ENCODE peak calls at places on chromosomes 16 and 17, in five cellular contexts. One of them, this sample, is unnamed.

GRCh38 chr17:27520571-27521185 is 64.4 kb downstream of the KSR1 start:
- DNase-seq in MM.1S: no peak
- DNase-seq in SK-N-SH: no peak
- DNase-seq in neural progenitor cell: peak
- DNase-seq in HCT116: no peak
- DNase-seq in this sample: no peak

GRCh38 chr17:64345691-64346376 is 44.8 kb downstream of the PECAM1 start:
- DNase-seq in HCT116: no peak
- DNase-seq in neural progenitor cell: no peak
- DNase-seq in SK-N-SH: no peak
- DNase-seq in MM.1S: no peak
- DNase-seq in this sample: no peak

GRCh38 chr17:71460943-71461342 is 659.9 kb upstream of the SOX9 start:
- DNase-seq in MM.1S: no peak
- DNase-seq in neural progenitor cell: peak
- DNase-seq in SK-N-SH: no peak
- DNase-seq in HCT116: peak
- DNase-seq in this sample: peak

GRCh38 chr16:46996952-46997458 is 23.5 kb upstream of the DNAJA2 start:
- DNase-seq in MM.1S: no peak
- DNase-seq in SK-N-SH: no peak
- DNase-seq in neural progenitor cell: no peak
- DNase-seq in HCT116: no peak
- DNase-seq in this sample: no peak

GRCh38 chr17:55540414-55541091 is 29.3 kb upstream of the SMIM36 start:
- DNase-seq in MM.1S: no peak
- DNase-seq in SK-N-SH: no peak
- DNase-seq in HCT116: no peak
- DNase-seq in neural progenitor cell: no peak
- DNase-seq in this sample: peak

GRCh38 chr17:51869387-51869786 is 289.1 kb downstream of the CA10 start:
- DNase-seq in MM.1S: peak
- DNase-seq in HCT116: no peak
- DNase-seq in SK-N-SH: no peak
- DNase-seq in neural progenitor cell: peak
- DNase-seq in this sample: peak

GRCh38 chr17:66240630-66241029 is 11.4 kb upstream of the APOH start:
- DNase-seq in MM.1S: no peak
- DNase-seq in neural progenitor cell: no peak
- DNase-seq in SK-N-SH: no peak
- DNase-seq in HCT116: no peak
- DNase-seq in this sample: peak

GRCh38 chr16:6279261-6279660 is 1053.4 kb upstream of the RBFOX1 start:
- DNase-seq in MM.1S: no peak
- DNase-seq in neural progenitor cell: peak
- DNase-seq in SK-N-SH: no peak
- DNase-seq in HCT116: no peak
- DNase-seq in this sample: no peak

GRCh38 chr17:36545093-36545464 is 360 bp downstream of the GGNBP2 start:
- DNase-seq in MM.1S: no peak
- DNase-seq in SK-N-SH: no peak
- DNase-seq in HCT116: no peak
- DNase-seq in neural progenitor cell: no peak
- DNase-seq in this sample: no peak

GRCh38 chr16:27430923-27431484 is 29.0 kb downstream of the IL21R start:
- DNase-seq in neural progenitor cell: no peak
- DNase-seq in SK-N-SH: no peak
- DNase-seq in MM.1S: no peak
- DNase-seq in HCT116: no peak
- DNase-seq in this sample: no peak

GRCh38 chr16:84804326-84804725 is 15.5 kb upstream of the CRISPLD2 start:
- DNase-seq in HCT116: no peak
- DNase-seq in SK-N-SH: no peak
- DNase-seq in neural progenitor cell: no peak
- DNase-seq in MM.1S: no peak
- DNase-seq in this sample: no peak

GRCh38 chr16:12542818-12543699 is 260.6 kb downstream of the CPPED1 start:
- DNase-seq in SK-N-SH: no peak
- DNase-seq in HCT116: no peak
- DNase-seq in neural progenitor cell: no peak
- DNase-seq in MM.1S: no peak
- DNase-seq in this sample: no peak

GRCh38 chr16:60641067-60641466 is 1395.2 kb downstream of the CDH8 start:
- DNase-seq in neural progenitor cell: no peak
- DNase-seq in SK-N-SH: no peak
- DNase-seq in HCT116: no peak
- DNase-seq in MM.1S: no peak
- DNase-seq in this sample: no peak

GRCh38 chr17:2279707-2280106 is 23.9 kb downstream of the SMG6 start:
- DNase-seq in neural progenitor cell: no peak
- DNase-seq in HCT116: no peak
- DNase-seq in SK-N-SH: no peak
- DNase-seq in MM.1S: no peak
- DNase-seq in this sample: no peak

GRCh38 chr17:73462830-73463229 is 151.0 kb upstream of the CDC42EP4 start:
- DNase-seq in SK-N-SH: no peak
- DNase-seq in MM.1S: no peak
- DNase-seq in HCT116: no peak
- DNase-seq in neural progenitor cell: no peak
- DNase-seq in this sample: no peak

GRCh38 chr16:83588070-83588469 is 219.7 kb upstream of the HSBP1 start:
- DNase-seq in SK-N-SH: no peak
- DNase-seq in HCT116: no peak
- DNase-seq in neural progenitor cell: no peak
- DNase-seq in MM.1S: no peak
- DNase-seq in this sample: no peak

GRCh38 chr17:55710410-55710809 is 12.3 kb downstream of the TMEM100 start:
- DNase-seq in SK-N-SH: no peak
- DNase-seq in MM.1S: no peak
- DNase-seq in neural progenitor cell: no peak
- DNase-seq in HCT116: no peak
- DNase-seq in this sample: no peak

GRCh38 chr17:45371414-45372324 is 54.8 kb upstream of the MAP3K14 start:
- DNase-seq in HCT116: peak
- DNase-seq in MM.1S: no peak
- DNase-seq in SK-N-SH: peak
- DNase-seq in neural progenitor cell: peak
- DNase-seq in this sample: peak

GRCh38 chr17:71633391-71633849 is 487.4 kb upstream of the SOX9 start:
- DNase-seq in SK-N-SH: no peak
- DNase-seq in HCT116: peak
- DNase-seq in MM.1S: peak
- DNase-seq in neural progenitor cell: no peak
- DNase-seq in this sample: peak

GRCh38 chr16:59826767-59827166 is 1092.7 kb upstream of the GOT2 start:
- DNase-seq in MM.1S: no peak
- DNase-seq in neural progenitor cell: no peak
- DNase-seq in SK-N-SH: no peak
- DNase-seq in HCT116: no peak
- DNase-seq in this sample: no peak

GRCh38 chr16:2428051-2428786 is 1.0 kb upstream of the CCNF start:
- DNase-seq in HCT116: no peak
- DNase-seq in neural progenitor cell: peak
- DNase-seq in MM.1S: peak
- DNase-seq in SK-N-SH: peak
- DNase-seq in this sample: peak

GRCh38 chr17:29278692-29279091 is 15.3 kb downstream of the NUFIP2 start:
- DNase-seq in neural progenitor cell: no peak
- DNase-seq in HCT116: no peak
- DNase-seq in SK-N-SH: no peak
- DNase-seq in MM.1S: no peak
- DNase-seq in this sample: no peak

GRCh38 chr16:87070657-87071056 is 246.5 kb downstream of the C16orf95 start:
- DNase-seq in HCT116: no peak
- DNase-seq in SK-N-SH: no peak
- DNase-seq in MM.1S: no peak
- DNase-seq in neural progenitor cell: no peak
- DNase-seq in this sample: no peak

GRCh38 chr17:79196913-79197312 is 122.3 kb downstream of the ENGASE start:
- DNase-seq in SK-N-SH: no peak
- DNase-seq in HCT116: no peak
- DNase-seq in MM.1S: no peak
- DNase-seq in neural progenitor cell: no peak
- DNase-seq in this sample: no peak

GRCh38 chr17:79188679-79189078 is 114.1 kb downstream of the ENGASE start:
- DNase-seq in HCT116: no peak
- DNase-seq in MM.1S: no peak
- DNase-seq in SK-N-SH: no peak
- DNase-seq in neural progenitor cell: no peak
- DNase-seq in this sample: no peak

GRCh38 chr17:79189264-79189663 is 114.6 kb downstream of the ENGASE start:
- DNase-seq in HCT116: no peak
- DNase-seq in SK-N-SH: no peak
- DNase-seq in neural progenitor cell: no peak
- DNase-seq in MM.1S: no peak
- DNase-seq in this sample: no peak

GRCh38 chr17:79191270-79191934 is 116.8 kb downstream of the ENGASE start:
- DNase-seq in HCT116: no peak
- DNase-seq in MM.1S: no peak
- DNase-seq in neural progenitor cell: peak
- DNase-seq in SK-N-SH: no peak
- DNase-seq in this sample: no peak

GRCh38 chr17:79192503-79193500 is 118.2 kb downstream of the ENGASE start:
- DNase-seq in SK-N-SH: no peak
- DNase-seq in HCT116: no peak
- DNase-seq in neural progenitor cell: peak
- DNase-seq in MM.1S: peak
- DNase-seq in this sample: peak
- TF ChIP-seq EZH2phosphoT487 in SK-N-SH: no peak
- TF ChIP-seq EZH2phosphoT487 in HCT116: no peak
- TF ChIP-seq EZH2phosphoT487 in neural progenitor cell: no peak
- TF ChIP-seq EZH2phosphoT487 in MM.1S: no peak
- TF ChIP-seq EZH2phosphoT487 in this sample: no peak

GRCh38 chr16:48818257-48818656 is 208.3 kb upstream of the N4BP1 start:
- DNase-seq in HCT116: no peak
- DNase-seq in SK-N-SH: no peak
- DNase-seq in neural progenitor cell: no peak
- DNase-seq in MM.1S: no peak
- DNase-seq in this sample: no peak
- H3K9ac ChIP-seq in HCT116: no peak
- H3K9ac ChIP-seq in SK-N-SH: no peak
- H3K9ac ChIP-seq in neural progenitor cell: no peak
- H3K9ac ChIP-seq in MM.1S: no peak
- H3K9ac ChIP-seq in this sample: no peak

GRCh38 chr16:10990378-10990777 is 46.0 kb downstream of the CLEC16A start:
- DNase-seq in SK-N-SH: no peak
- DNase-seq in HCT116: no peak
- DNase-seq in MM.1S: no peak
- DNase-seq in neural progenitor cell: no peak
- DNase-seq in this sample: no peak

GRCh38 chr16:10988879-10989278 is 44.5 kb downstream of the CLEC16A start:
- DNase-seq in MM.1S: no peak
- DNase-seq in neural progenitor cell: no peak
- DNase-seq in SK-N-SH: no peak
- DNase-seq in HCT116: no peak
- DNase-seq in this sample: no peak

GRCh38 chr16:10987361-10988163 is 43.2 kb downstream of the CLEC16A start:
- DNase-seq in neural progenitor cell: no peak
- DNase-seq in MM.1S: no peak
- DNase-seq in SK-N-SH: no peak
- DNase-seq in HCT116: no peak
- DNase-seq in this sample: no peak

GRCh38 chr16:10989494-10989893 is 45.1 kb downstream of the CLEC16A start:
- DNase-seq in HCT116: no peak
- DNase-seq in MM.1S: no peak
- DNase-seq in SK-N-SH: peak
- DNase-seq in neural progenitor cell: no peak
- DNase-seq in this sample: no peak

DNA sequence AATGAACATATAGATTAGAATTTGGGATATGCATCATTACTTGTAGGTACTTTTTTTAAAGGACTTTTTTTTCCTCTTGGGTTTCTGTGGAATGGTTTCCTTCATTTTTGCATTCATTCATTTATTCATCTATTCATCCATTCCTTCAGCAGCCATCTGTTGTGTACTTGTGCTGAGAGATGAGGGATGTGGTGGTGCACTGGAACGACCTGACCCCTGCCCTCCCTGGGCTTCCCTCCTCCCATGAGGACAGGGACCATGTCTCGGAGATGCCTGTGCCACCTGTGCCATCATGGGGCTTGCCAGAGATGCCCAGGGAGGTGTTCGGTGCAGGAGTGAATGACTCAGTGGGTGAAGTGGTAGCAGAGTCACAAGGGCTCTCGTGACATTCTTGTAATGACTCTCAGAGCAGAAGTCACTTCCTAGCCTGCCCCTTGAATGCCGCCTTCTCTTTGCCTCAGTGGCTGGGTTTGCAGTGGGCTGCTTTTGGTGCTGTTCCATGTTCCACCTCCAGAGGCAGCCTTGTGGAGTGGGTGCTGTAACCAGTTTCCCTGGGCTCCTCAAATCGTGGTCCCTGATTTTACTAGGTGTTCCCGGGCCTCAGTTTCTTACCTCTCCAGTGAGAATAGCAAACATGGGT is 43.9 kb downstream of the CLEC16A start:
- DNase-seq in SK-N-SH: no peak
- DNase-seq in HCT116: no peak
- DNase-seq in neural progenitor cell: peak
- DNase-seq in MM.1S: no peak
- DNase-seq in this sample: peak
- TF ChIP-seq CTCF in SK-N-SH: peak
- TF ChIP-seq CTCF in HCT116: no peak
- TF ChIP-seq CTCF in neural progenitor cell: peak
- TF ChIP-seq CTCF in MM.1S: peak
- TF ChIP-seq CTCF in this sample: peak

DNA sequence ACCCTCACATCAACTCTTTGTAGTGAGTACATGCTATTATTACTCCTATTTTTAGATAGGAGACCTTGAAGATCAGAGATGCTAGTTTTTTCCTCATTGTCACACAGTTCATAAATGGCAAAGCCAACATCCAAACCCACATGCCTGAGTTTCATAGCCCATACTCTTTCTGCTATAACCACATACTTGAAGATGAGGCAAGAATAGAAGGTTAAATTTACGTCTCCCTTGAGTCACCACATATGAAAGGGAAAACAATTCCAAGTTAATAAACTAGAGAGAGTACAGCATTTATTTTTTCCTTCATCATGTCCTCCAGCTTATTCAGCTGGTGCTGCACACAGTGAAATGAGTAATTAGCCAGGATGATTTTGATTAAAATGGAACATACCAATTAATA is 23.7 kb downstream of the NUDT7 start:
- DNase-seq in neural progenitor cell: no peak
- DNase-seq in MM.1S: no peak
- DNase-seq in HCT116: no peak
- DNase-seq in SK-N-SH: no peak
- DNase-seq in this sample: no peak
- TF ChIP-seq EZH2phosphoT487 in neural progenitor cell: no peak
- TF ChIP-seq EZH2phosphoT487 in MM.1S: no peak
- TF ChIP-seq EZH2phosphoT487 in HCT116: no peak
- TF ChIP-seq EZH2phosphoT487 in SK-N-SH: no peak
- TF ChIP-seq EZH2phosphoT487 in this sample: no peak

This sample was measured in PC-3.